ENCODE peak calls at places on chromosomes 5 and 9, in six cellular contexts. X, K, V, J, Y and Z are unnamed samples.

GRCh38 chr9:138082918-138083636 is 205.5 kb downstream of the CACNA1B start:
- DNase-seq in K (no peak), X (no peak), V (no peak), Y (no peak), J (no peak), Z (peak; percentile 3)

GRCh38 chr5:568809-569208 is 43.3 kb upstream of the CEP72 start:
- DNase-seq in K (no peak), V (no peak), X (no peak), J (no peak), Y (no peak), Z (no peak)

GRCh38 chr9:123742009-123742767 is 187.7 kb downstream of the DENND1A start:
- DNase-seq in K (peak; percentile 56), X (no peak), J (no peak), Y (no peak), V (peak; percentile 48), Z (no peak)

GRCh38 chr5:133273661-133274596 is 222.1 kb downstream of the HSPA4 start:
- DNase-seq in J (peak; percentile 6), X (no peak), Y (no peak), V (no peak), K (peak; percentile 10), Z (no peak)

GRCh38 chr5:151075698-151076331 is 5.0 kb downstream of the TNIP1 start:
- DNase-seq in V (peak; percentile 40), X (no peak), J (peak; percentile 93), K (no peak), Y (peak; percentile 99), Z (no peak)

GRCh38 chr9:88892729-88893128 is 98.5 kb upstream of the S1PR3 start:
- DNase-seq in K (no peak), Y (no peak), X (no peak), V (peak; percentile 36), J (no peak), Z (no peak)

GRCh38 chr5:137304227-137304874 is 194.8 kb downstream of the SPOCK1 start:
- DNase-seq in J (peak; percentile 55), K (peak; percentile 38), Y (no peak), V (peak; percentile 60), X (no peak), Z (no peak)

GRCh38 chr5:173557123-173557903 is 59.1 kb downstream of the BOD1 start:
- DNase-seq in K (no peak), J (no peak), Y (no peak), V (no peak), X (no peak), Z (no peak)

GRCh38 chr5:11361768-11362167 is 542.5 kb downstream of the CTNND2 start:
- DNase-seq in J (no peak), V (no peak), K (no peak), Y (no peak), X (no peak), Z (no peak)

GRCh38 chr5:2260211-2260985 is 377.7 kb upstream of the IRX4 start:
- DNase-seq in K (no peak), V (no peak), Y (no peak), X (no peak), J (no peak), Z (no peak)

GRCh38 chr9:127586537-127586936 is 25.5 kb upstream of the STXBP1 start:
- DNase-seq in X (peak; percentile 71), Y (no peak), K (peak; percentile 89), J (peak; percentile 80), V (peak; percentile 90), Z (no peak)

GRCh38 chr9:89154218-89154617 is 24.4 kb downstream of the SHC3 start:
- DNase-seq in Y (no peak), J (no peak), X (no peak), V (no peak), K (no peak), Z (no peak)

GRCh38 chr9:108056805-108057386 is 567.3 kb upstream of the KLF4 start:
- DNase-seq in K (no peak), J (peak; percentile 76), V (no peak), Y (peak; percentile 86), X (no peak), Z (no peak)

GRCh38 chr9:74120061-74120460 is 377.1 kb upstream of the RORB start:
- DNase-seq in Y (no peak), K (no peak), V (no peak), X (no peak), J (no peak), Z (no peak)

GRCh38 chr5:111639912-111640311 is 117.1 kb downstream of the NREP start:
- DNase-seq in J (no peak), V (no peak), X (no peak), Y (no peak), K (no peak), Z (no peak)

GRCh38 chr5:71658916-71659661 is 60.0 kb upstream of the CARTPT start:
- DNase-seq in X (no peak), Y (no peak), J (no peak), V (no peak), K (no peak), Z (no peak)

GRCh38 chr5:160165137-160166068 is 46.2 kb upstream of the PWWP2A start:
- DNase-seq in K (peak; percentile 88), J (peak; percentile 98), X (no peak), Y (peak; percentile 91), V (peak; percentile 93), Z (no peak)

GRCh38 chr5:150322202-150322601 is 19.5 kb upstream of the ARSI start:
- DNase-seq in J (peak; percentile 95), K (no peak), Y (peak; percentile 93), V (no peak), X (no peak), Z (no peak)

GRCh38 chr9:111034146-111034545 is 4.1 kb downstream of the LPAR1 start:
- DNase-seq in V (no peak), J (no peak), K (no peak), X (no peak), Y (no peak), Z (no peak)

GRCh38 chr5:32709789-32710334 is 1.3 kb upstream of the NPR3 start:
- DNase-seq in J (peak; percentile 79), X (peak; percentile 47), K (peak; percentile 75), Y (peak; percentile 45), V (peak; percentile 76), Z (no peak)

GRCh38 chr9:107749787-107750444 is 260.3 kb upstream of the KLF4 start:
- DNase-seq in X (no peak), V (peak; percentile 93), K (peak; percentile 91), J (peak; percentile 84), Y (peak; percentile 87), Z (no peak)

GRCh38 chr5:161966544-161966943 is 101.0 kb upstream of the GABRG2 start:
- DNase-seq in K (no peak), Y (no peak), X (no peak), J (peak; percentile 51), V (no peak), Z (no peak)

GRCh38 chr9:113646946-113647914 is 183.7 kb downstream of the RGS3 start:
- DNase-seq in Y (no peak), K (no peak), X (no peak), V (no peak), J (no peak), Z (no peak)

GRCh38 chr5:179596421-179596820 is 27.1 kb downstream of the HNRNPH1 start:
- DNase-seq in Y (no peak), K (no peak), V (no peak), X (no peak), J (no peak), Z (no peak)

GRCh38 chr5:177133845-177134652 is 476 bp downstream of the NSD1 start:
- DNase-seq in K (no peak), Y (no peak), V (peak; percentile 65), X (peak; percentile 26), J (peak; percentile 42), Z (peak; percentile 61)

GRCh38 chr9:32251539-32251938 is 132.9 kb upstream of the ACO1 start:
- DNase-seq in J (peak; percentile 78), Y (peak; percentile 35), K (peak; percentile 34), V (peak; percentile 22), X (peak; percentile 15), Z (no peak)

GRCh38 chr9:127112683-127113539 is 9.5 kb downstream of the ANGPTL2 start:
- DNase-seq in X (no peak), Y (peak; percentile 58), V (no peak), J (peak; percentile 61), K (no peak), Z (no peak)

GRCh38 chr5:181194489-181195248 is 10.3 kb downstream of the TRIM7 start:
- DNase-seq in V (peak; percentile 69), J (no peak), Y (no peak), X (no peak), K (no peak), Z (no peak)

GRCh38 chr9:114400219-114400618 is 12.4 kb upstream of the AKNA start:
- DNase-seq in Y (no peak), V (no peak), X (no peak), K (no peak), J (no peak), Z (no peak)

GRCh38 chr5:92309336-92309991 is 926.3 kb upstream of the ARRDC3 start:
- DNase-seq in V (no peak), Y (peak; percentile 37), K (no peak), J (peak; percentile 61), X (no peak), Z (no peak)
- TF ChIP-seq CTCF in V (peak; percentile 18), Y (peak; percentile 79), K (peak; percentile 54), J (peak; percentile 70), X (peak; percentile 65), Z (no peak)

DNA sequence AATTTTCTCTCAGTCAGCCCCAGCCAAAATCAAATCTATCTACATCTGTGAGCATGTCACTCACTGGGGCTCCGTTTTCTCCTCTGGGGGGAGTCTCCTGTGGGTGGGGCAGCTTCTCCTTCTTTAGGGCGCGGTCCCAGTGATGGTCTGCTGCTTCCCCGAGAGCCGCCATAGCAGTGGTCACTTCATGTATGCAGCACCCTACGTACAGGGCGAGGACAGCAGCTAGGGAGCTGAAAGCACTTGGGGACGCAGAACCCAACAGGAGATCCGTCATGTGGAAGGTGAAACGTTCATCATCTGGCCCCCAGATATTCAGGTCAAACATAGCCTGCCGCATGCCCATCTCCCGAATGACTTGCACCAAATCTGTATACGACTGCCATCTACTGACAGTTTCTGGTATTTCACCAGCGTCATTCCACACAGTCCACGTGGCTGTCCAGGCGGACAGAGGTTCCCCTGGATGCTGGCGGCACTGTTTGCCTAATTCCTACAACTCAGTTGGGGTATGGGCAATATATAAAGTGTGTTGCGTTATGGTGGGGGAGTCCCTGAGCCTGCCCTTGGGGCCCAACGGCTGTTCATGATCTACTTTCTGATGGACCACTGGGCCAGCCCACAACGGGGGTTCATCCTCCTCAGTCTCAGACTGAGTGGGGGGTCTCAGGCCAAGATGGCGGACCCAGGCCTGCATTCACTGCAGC is 795.0 kb downstream of the EFNA5 start:
- DNase-seq in X (no peak), K (no peak), J (peak; percentile 90), V (no peak), Y (no peak), Z (no peak)
- TF ChIP-seq CTCF in X (peak; percentile 11), K (peak; percentile 61), J (peak; percentile 83), V (peak; percentile 31), Y (peak; percentile 62), Z (no peak)

DNA sequence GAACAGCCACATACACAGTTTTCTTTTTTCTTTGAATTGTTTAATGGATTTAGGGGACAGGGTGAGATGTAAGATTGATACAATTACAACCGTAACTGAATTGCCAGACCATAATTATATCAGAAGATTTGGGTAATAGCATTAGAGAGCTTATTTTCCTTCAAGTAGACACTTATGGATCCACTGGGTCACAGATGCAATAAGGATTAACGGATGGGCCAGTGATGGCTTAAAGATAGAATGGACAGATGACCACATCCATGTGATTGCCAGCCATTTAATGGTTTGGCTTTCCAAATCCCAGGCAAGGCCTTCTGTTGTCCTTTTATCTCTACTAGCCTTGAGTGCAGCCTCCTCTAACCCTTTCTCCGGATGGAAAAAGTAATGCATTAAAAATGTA is 94.7 kb upstream of the NUDT12 start:
- DNase-seq in K (no peak), Y (no peak), J (no peak), X (no peak), V (no peak), Z (no peak)
- TF ChIP-seq CTCF in K (no peak), Y (no peak), J (no peak), X (no peak), V (no peak), Z (no peak)

GRCh38 chr9:90611568-90611967 is 31.1 kb downstream of the DIRAS2 start:
- DNase-seq in Y (no peak), J (no peak), V (no peak), K (no peak), X (no peak), Z (no peak)
- TF ChIP-seq CTCF in Y (no peak), J (no peak), V (no peak), K (no peak), X (no peak), Z (no peak)